ENCODE peak calls at places on chromosomes 6 and 20, in four cellular contexts. F, M, V and G are unnamed samples.

GRCh38 chr20:2507464-2507863 is 1.3 kb downstream of the ZNF343 start:
- DNase-seq in F (no peak), M (no peak), V (no peak), G (peak)

GRCh38 chr6:168193816-168194701 is 115.0 kb upstream of the FRMD1 start:
- DNase-seq in M (no peak), V (no peak), F (peak), G (peak)

GRCh38 chr6:158906926-158907325 is 87.8 kb upstream of the EZR start:
- DNase-seq in V (no peak), M (no peak), F (no peak), G (no peak)

GRCh38 chr20:6660441-6660840 is 107.0 kb upstream of the BMP2 start:
- DNase-seq in V (no peak), M (no peak), F (no peak), G (no peak)

GRCh38 chr6:56244528-56245253 is 2.7 kb downstream of the COL21A1 start:
- DNase-seq in F (no peak), M (no peak), V (no peak), G (no peak)

GRCh38 chr20:6632187-6632586 is 135.3 kb upstream of the BMP2 start:
- DNase-seq in F (peak), V (no peak), M (no peak), G (peak)

GRCh38 chr20:5357942-5358341 is 41.2 kb upstream of the PROKR2 start:
- DNase-seq in M (no peak), V (no peak), F (no peak), G (peak)

GRCh38 chr6:116118608-116119007 is 7.3 kb downstream of the COL10A1 start:
- DNase-seq in F (no peak), M (no peak), V (no peak), G (no peak)

GRCh38 chr6:157541618-157542404 is 160.8 kb downstream of the ZDHHC14 start:
- DNase-seq in V (no peak), F (no peak), M (no peak), G (no peak)

GRCh38 chr6:106466211-106466610 is 105.7 kb downstream of the CRYBG1 start:
- DNase-seq in V (no peak), M (no peak), F (no peak), G (no peak)

GRCh38 chr20:19582782-19583181 is 175.3 kb upstream of the RIN2 start:
- DNase-seq in V (no peak), M (no peak), F (no peak), G (no peak)

GRCh38 chr6:124670801-124671200 is 291.4 kb upstream of the RNF217 start:
- DNase-seq in M (no peak), V (no peak), F (no peak), G (no peak)

GRCh38 chr20:57908691-57909090 is 198.9 kb upstream of the PMEPA1 start:
- DNase-seq in V (no peak), F (no peak), M (no peak), G (no peak)

GRCh38 chr6:87945181-87945580 is 102.5 kb upstream of the SPACA1 start:
- DNase-seq in V (no peak), F (no peak), M (no peak), G (no peak)

GRCh38 chr6:115948751-115949150 is 111.9 kb downstream of the FRK start:
- DNase-seq in M (no peak), V (no peak), F (no peak), G (no peak)

GRCh38 chr6:46888031-46888430 is 33.7 kb downstream of the ADGRF5 start:
- DNase-seq in F (no peak), M (no peak), V (no peak), G (no peak)

GRCh38 chr6:167293088-167293589 is 2.0 kb downstream of the UNC93A start:
- DNase-seq in M (no peak), V (no peak), F (no peak), G (no peak)

GRCh38 chr20:9397928-9398327 is 116.5 kb upstream of the LAMP5 start:
- DNase-seq in M (no peak), F (no peak), V (no peak), G (peak)

GRCh38 chr6:106569444-106569843 is 59.9 kb downstream of the RTN4IP1 start:
- DNase-seq in V (no peak), F (no peak), M (no peak), G (no peak)

GRCh38 chr6:126743051-126743450 is 375.4 kb upstream of the RSPO3 start:
- DNase-seq in M (no peak), F (no peak), V (no peak), G (no peak)

GRCh38 chr20:15708984-15709598 is 864.2 kb downstream of the KIF16B start:
- DNase-seq in V (no peak), M (peak), F (peak), G (peak)

GRCh38 chr20:61499859-61500258 is 247.8 kb downstream of the CDH4 start:
- DNase-seq in V (no peak), M (no peak), F (no peak), G (no peak)

GRCh38 chr6:145092554-145092953 is 642.8 kb downstream of the EPM2A start:
- DNase-seq in M (no peak), F (no peak), V (peak), G (no peak)

GRCh38 chr20:24862606-24863005 is 86.5 kb upstream of the CST7 start:
- DNase-seq in F (no peak), M (no peak), V (no peak), G (no peak)

GRCh38 chr20:6178537-6178936 is 55.7 kb upstream of the FERMT1 start:
- DNase-seq in V (peak), M (no peak), F (peak), G (peak)

GRCh38 chr20:8476023-8476422 is 344.0 kb downstream of the PLCB1 start:
- DNase-seq in V (no peak), F (no peak), M (no peak), G (peak)

GRCh38 chr20:9514461-9515210 is at the start of gene LAMP5:
- DNase-seq in M (no peak), F (no peak), V (peak), G (peak)

GRCh38 chr6:4264076-4264475 is 128.7 kb upstream of the ECI2 start:
- DNase-seq in F (no peak), M (no peak), V (no peak), G (no peak)

GRCh38 chr6:16596890-16597331 is 164.3 kb downstream of the ATXN1 start:
- DNase-seq in M (no peak), V (no peak), F (no peak), G (no peak)

GRCh38 chr6:18246205-18246604 is 18.1 kb downstream of the DEK start:
- DNase-seq in M (no peak), V (no peak), F (no peak), G (no peak)

GRCh38 chr6:105851181-105851580 is 235.0 kb upstream of the PRDM1 start:
- DNase-seq in F (no peak), M (no peak), V (no peak), G (no peak)

GRCh38 chr6:121533321-121533841 is 97.9 kb downstream of the GJA1 start:
- DNase-seq in F (no peak), V (no peak), M (no peak), G (no peak)

GRCh38 chr6:138443979-138444378 is 40.0 kb downstream of the HEBP2 start:
- DNase-seq in M (no peak), V (no peak), F (no peak), G (no peak)

GRCh38 chr20:35320396-35321126 is 28.3 kb upstream of the FAM83C start:
- DNase-seq in V (no peak), F (peak), M (no peak), G (no peak)

GRCh38 chr20:35000311-35000921 is 44.7 kb downstream of the MYH7B start:
- DNase-seq in V (no peak), F (no peak), M (no peak), G (no peak)

GRCh38 chr6:140388141-140388802 is 1013.8 kb upstream of the CITED2 start:
- DNase-seq in V (no peak), F (peak), M (no peak), G (no peak)

DNA sequence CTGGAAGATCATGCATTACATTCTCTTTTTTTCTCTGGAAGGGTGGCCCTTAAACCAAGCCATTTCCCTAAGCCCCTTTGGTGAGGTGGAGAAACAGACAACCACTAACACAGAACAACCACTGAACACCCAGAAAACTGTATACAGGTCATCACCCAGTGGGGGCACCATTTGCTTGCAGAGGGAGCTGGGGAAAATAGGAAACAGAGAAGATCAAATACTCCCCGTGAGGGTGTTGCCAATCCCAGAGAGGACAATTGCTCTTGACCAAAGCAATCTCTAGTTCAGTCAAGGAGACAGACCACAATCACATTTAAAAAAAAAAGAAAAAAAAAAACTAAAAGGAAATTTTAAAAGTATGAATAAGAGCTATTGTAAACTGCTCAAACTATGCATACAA is 865 bp upstream of the DAAM2 start:
- DNase-seq in F (peak), V (no peak), M (no peak), G (peak)
- TF ChIP-seq CTCF in F (no peak), V (no peak), M (no peak), G (no peak)

GRCh38 chr6:2429460-2429859 is 184.1 kb upstream of the GMDS start:
- DNase-seq in M (no peak), F (no peak), V (no peak), G (no peak)

GRCh38 chr6:2432258-2432657 is 186.9 kb upstream of the GMDS start:
- DNase-seq in M (no peak), F (no peak), V (no peak), G (no peak)

GRCh38 chr6:2430617-2431016 is 185.2 kb upstream of the GMDS start:
- DNase-seq in M (no peak), F (no peak), V (no peak), G (no peak)

GRCh38 chr6:2429032-2429431 is 183.6 kb upstream of the GMDS start:
- DNase-seq in F (no peak), V (no peak), M (no peak), G (no peak)

GRCh38 chr6:2426561-2427340 is 181.3 kb upstream of the GMDS start:
- DNase-seq in V (no peak), M (no peak), F (no peak), G (no peak)
- TF ChIP-seq MAX in V (no peak), M (no peak), F (no peak), G (no peak)

GRCh38 chr6:136424901-136425300 is 125.3 kb downstream of the MAP7 start:
- DNase-seq in F (no peak), V (no peak), M (no peak), G (no peak)

GRCh38 chr6:136425793-136426192 is 124.4 kb downstream of the MAP7 start:
- DNase-seq in F (no peak), V (no peak), M (no peak), G (peak)

GRCh38 chr6:136424450-136424849 is 125.8 kb downstream of the MAP7 start:
- DNase-seq in M (no peak), V (no peak), F (no peak), G (no peak)

GRCh38 chr6:136427378-136427717 is 122.9 kb downstream of the MAP7 start:
- DNase-seq in V (no peak), M (no peak), F (no peak), G (no peak)

DNA sequence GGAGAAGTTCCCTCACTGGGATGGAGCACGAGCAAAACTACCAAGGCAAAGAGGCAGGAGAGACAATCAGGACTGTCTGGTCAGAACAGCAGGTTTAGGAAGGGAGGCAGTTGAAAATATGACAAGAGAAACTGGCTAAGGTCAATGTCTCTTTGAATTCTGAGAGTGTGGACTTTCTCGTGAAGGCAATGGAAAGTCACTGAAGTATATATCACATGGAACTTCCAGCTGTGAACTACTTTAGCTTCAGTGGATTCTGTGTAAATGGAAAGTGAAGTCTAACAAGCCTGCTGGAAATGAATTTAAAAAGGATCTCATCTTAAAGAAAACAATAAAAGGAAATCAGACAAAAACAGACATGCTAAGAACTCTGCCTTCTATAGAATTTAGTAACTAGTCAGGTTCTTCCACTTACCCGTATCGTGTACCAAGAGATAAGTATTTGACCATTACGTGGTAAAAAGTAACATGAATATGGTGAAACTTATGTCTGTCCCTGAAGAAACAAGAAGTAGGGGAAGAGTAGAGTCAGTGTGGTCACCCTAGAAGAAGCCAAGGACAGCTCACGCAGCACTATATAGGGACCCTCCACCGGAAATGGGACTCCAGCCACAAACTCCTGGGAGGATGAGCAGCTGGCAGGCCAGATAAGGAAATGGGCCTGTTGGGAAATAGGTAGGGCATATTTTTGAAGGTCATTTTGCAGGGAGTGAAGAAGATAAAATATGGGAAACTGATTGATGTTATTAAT is 123.4 kb downstream of the MAP7 start:
- DNase-seq in V (no peak), M (no peak), F (no peak), G (peak)
- TF ChIP-seq POLR2A in V (no peak), M (no peak), F (no peak), G (no peak)

DNA sequence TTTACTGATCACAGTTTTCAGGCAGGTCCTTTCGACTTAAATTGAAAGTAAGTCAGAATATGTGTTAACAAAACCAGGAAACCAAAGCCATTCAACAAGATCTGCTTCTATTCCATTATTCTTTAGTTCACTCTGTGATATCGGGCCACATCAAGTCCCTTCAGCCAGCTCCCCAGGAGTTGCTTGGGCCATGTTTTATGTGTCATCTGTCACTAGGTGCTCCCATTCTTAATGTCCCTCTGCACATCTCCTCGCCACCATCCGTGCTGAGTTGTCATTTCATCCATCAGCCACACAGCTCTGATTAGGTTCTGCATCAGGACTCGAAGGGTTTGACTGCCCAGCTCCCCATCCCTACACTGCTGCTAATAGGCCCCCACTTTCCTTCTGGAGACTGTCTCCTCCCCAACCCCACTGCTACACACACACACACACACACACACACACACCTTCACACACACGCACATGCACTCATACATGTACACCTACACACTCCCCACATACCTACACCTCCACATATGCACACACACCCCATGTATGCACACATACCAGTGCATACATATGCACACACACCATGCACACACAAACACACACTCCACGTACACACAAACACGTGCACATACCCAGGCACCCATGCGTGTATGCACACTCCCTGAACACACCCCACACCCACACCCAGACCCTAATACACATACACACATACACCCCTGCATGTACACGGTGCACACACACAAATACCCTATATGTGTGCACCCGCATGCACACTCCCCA is 143.3 kb upstream of the GMDS start:
- DNase-seq in F (no peak), V (no peak), M (no peak), G (no peak)
- TF ChIP-seq CTCF in F (no peak), V (no peak), M (no peak), G (no peak)

GRCh38 chr6:45759134-45759849 is 256.4 kb downstream of the CLIC5 start:
- DNase-seq in F (no peak), M (no peak), V (no peak), G (no peak)
- TF ChIP-seq MAX in F (no peak), M (no peak), V (no peak), G (no peak)

DNA sequence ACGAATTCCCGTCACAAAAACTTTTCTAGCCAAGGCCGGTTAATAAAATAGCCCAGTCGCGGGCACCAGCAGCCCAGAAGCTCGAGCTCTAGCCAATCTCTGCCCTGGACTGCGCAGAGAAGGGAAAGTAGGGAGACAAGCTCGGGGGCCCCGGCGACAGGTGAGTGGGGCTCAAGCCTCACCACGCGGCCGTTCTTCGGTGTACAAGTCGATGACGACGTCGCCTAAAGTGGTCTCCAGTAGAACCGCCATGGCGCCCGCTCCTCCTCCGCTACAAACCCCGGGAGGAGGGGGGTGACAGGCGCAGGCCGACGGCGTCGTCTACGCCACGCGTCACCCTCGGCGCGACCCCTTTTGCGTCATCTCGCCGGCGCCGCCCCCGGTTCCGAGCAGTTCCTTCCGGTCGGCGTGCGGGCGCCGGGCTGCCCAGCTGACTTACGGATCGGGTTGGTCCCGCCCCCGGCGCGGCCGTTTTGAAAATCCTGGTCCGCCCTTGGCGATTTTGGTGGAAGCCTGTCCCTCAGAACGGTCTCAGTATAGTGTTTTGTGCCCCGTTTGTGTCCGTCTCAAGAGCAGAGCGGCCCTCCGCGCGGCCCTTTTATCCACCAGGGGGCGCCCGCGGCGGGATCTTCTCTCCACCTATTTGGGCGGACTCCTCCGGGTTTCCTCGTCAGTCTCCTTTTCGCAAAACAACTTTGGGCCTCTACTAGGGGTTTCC is at the start of gene PPIL4:
- DNase-seq in V (peak), F (peak), M (peak), G (peak)
- TF ChIP-seq POLR2A in V (peak), F (peak), M (peak), G (peak)

GRCh38 chr6:114323784-114324183 is 19.0 kb downstream of the HS3ST5 start:
- DNase-seq in M (no peak), F (no peak), V (no peak), G (no peak)

DNA sequence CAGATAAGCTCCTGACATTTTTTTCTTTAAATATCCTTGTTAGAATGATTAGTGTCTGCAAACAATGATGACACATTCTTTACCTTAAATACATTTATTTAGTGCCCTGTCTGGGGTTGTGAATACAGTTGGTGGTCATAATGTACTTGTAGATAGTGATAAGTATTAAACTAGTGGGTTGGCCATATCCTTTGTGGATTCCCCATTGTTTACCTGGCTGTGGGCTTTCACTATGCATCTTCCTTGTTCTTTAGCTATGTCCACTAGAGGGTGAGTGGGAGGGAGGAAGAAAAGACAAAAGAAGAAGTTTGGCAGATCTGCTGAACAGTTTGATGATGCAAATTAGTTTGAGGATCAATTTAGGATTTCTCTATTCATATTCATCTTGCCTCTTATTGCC is 15.7 kb downstream of the HS3ST5 start:
- DNase-seq in M (no peak), F (peak), V (no peak), G (no peak)
- TF ChIP-seq CTCF in M (no peak), F (no peak), V (no peak), G (peak)

DNA sequence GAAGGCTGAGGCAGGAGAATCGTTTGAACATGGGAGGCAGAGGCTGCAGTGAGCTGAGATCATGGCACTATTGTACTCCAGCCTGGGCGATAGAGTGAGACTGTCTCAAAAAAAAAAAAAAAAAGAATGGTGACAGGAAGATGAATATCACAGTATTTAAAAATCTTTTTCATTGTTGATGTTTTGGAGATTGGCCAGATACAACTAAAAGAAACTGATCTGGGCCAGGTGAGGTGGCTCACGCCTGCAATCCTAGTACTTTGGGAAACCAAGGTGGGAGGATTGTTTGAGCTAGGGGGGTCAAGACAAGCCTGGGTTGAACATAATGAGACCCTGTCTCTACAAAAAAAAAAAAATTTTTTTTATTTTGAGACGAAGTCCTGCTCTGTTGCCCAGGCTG is 52.1 kb downstream of the TRAF3IP2 start:
- DNase-seq in F (no peak), V (no peak), M (no peak), G (no peak)
- TF ChIP-seq MAX in F (no peak), V (no peak), M (no peak), G (no peak)